ENCODE peak calls at places on chromosome 14, in nine cellular contexts. T is pancreas, P is fibroblast of the aortic adventitia, B is GM12865, S is fibroblast of lung, G is neural progenitor cell, U is A549, I is astrocyte of the spinal cord, Q is choroid plexus epithelial cell. J is an unnamed sample.

GRCh38 chr14:32472512-32473472 is 143.7 kb downstream of the AKAP6 start:
- DNase-seq in T (no peak), P (peak), B (no peak), S (peak), G (peak), U (no peak), I (peak), Q (peak), J (peak)

GRCh38 chr14:92924247-92924646 is 1.3 kb downstream of the CHGA start:
- DNase-seq in T (no peak), P (no peak), B (peak), S (no peak), G (no peak), U (no peak), I (no peak), Q (no peak), J (no peak)

GRCh38 chr14:98606041-98606640 is 665.9 kb downstream of the BCL11B start:
- DNase-seq in T (no peak), P (no peak), B (no peak), S (no peak), G (no peak), U (no peak), I (no peak), Q (no peak), J (no peak)

GRCh38 chr14:38883127-38883526 is 219.9 kb downstream of the SEC23A start:
- DNase-seq in T (no peak), P (no peak), B (no peak), S (no peak), G (no peak), U (no peak), I (no peak), Q (no peak), J (no peak)

GRCh38 chr14:74963178-74963704 is 7.8 kb upstream of the PGF start:
- DNase-seq in T (no peak), P (no peak), B (peak), S (no peak), G (no peak), U (no peak), I (no peak), Q (no peak), J (no peak)

GRCh38 chr14:100979780-100980179 is 76.3 kb upstream of the RTL1 start:
- DNase-seq in T (no peak), P (peak), B (no peak), S (peak), G (no peak), U (no peak), I (peak), Q (peak), J (peak)

GRCh38 chr14:34098045-34098984 is 147.4 kb upstream of the EGLN3 start:
- DNase-seq in T (no peak), P (peak), B (peak), S (peak), G (peak), U (peak), I (peak), Q (peak), J (no peak)

GRCh38 chr14:104293231-104293841 is 154.9 kb downstream of the KIF26A start:
- DNase-seq in T (peak), P (no peak), B (no peak), S (no peak), G (no peak), U (no peak), I (no peak), Q (no peak), J (no peak)

GRCh38 chr14:89276424-89276975 is 140.5 kb downstream of the FOXN3 start:
- DNase-seq in T (no peak), P (no peak), B (peak), S (peak), G (no peak), U (no peak), I (peak), Q (peak), J (peak)

GRCh38 chr14:53019391-53019790 is 68.5 kb upstream of the FERMT2 start:
- DNase-seq in T (no peak), P (no peak), B (no peak), S (no peak), G (no peak), U (no peak), I (peak), Q (peak), J (no peak)

GRCh38 chr14:101991336-101991735 is 27.0 kb downstream of the DYNC1H1 start:
- DNase-seq in T (no peak), P (no peak), B (peak), S (no peak), G (no peak), U (no peak), I (no peak), Q (no peak), J (no peak)

GRCh38 chr14:23219075-23219474 is 18.7 kb upstream of the RNF212B start:
- DNase-seq in T (no peak), P (no peak), B (peak), S (no peak), G (no peak), U (no peak), I (no peak), Q (no peak), J (no peak)

GRCh38 chr14:92638904-92639303 is 109.5 kb downstream of the LGMN start:
- DNase-seq in T (no peak), P (no peak), B (no peak), S (no peak), G (no peak), U (no peak), I (no peak), Q (no peak), J (no peak)

GRCh38 chr14:94816113-94816512 is 46.2 kb upstream of the GSC start:
- DNase-seq in T (no peak), P (no peak), B (no peak), S (no peak), G (peak), U (no peak), I (no peak), Q (no peak), J (no peak)

GRCh38 chr14:88005978-88006851 is 1.3 kb downstream of the GPR65 start:
- DNase-seq in T (no peak), P (no peak), B (peak), S (peak), G (no peak), U (no peak), I (no peak), Q (no peak), J (no peak)
- H3K4me3 ChIP-seq in T (no peak), P (no peak), B (peak), S (no peak), G (no peak), U (no peak), I (no peak), Q (no peak), J (no peak)

GRCh38 chr14:37565550-37565949 is 29.5 kb downstream of the FOXA1 start:
- DNase-seq in T (no peak), P (no peak), B (no peak), S (no peak), G (peak), U (no peak), I (no peak), Q (no peak), J (no peak)
- TF ChIP-seq CTCF in T (no peak), P (peak), B (no peak), S (peak), G (peak), U (peak), I (peak), Q (peak), J (peak)

DNA sequence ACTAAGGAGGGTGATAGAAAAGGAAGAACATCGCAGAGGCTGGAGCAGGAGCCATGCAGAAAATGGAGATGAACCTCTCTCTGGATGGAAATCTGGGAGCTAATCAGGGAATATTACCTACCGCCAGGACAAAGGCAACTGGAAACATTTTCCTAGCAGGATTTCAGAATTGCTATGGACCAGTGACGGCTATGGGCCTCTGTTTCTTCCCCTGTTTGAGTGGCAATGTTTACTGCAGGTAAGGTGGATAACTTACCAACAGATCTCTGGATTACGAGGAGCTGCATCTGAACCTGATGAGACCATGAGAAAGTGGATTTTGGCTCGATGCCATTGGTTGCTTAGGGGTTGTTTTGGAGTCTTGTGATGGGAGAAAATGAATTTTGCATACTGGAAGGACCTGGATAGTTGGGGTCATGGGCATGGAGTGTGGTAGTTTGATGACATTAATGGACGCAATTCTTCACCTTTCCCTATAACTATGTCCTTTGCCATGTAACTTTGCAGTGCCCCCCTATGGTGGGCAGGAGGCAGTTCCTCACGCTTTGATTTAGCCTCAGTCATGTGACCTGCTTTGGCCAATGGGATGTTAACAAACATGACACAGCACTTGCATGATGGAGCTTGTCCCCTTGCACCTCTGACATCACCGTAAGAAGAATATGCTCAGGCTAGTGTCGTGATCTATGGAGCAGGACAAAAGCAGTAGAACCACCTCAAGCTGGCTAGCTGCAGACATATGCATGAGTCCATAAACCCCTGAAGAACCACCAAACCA is 51.1 kb downstream of the CALM1 start:
- DNase-seq in T (no peak), P (no peak), B (peak), S (no peak), G (no peak), U (no peak), I (no peak), Q (no peak), J (no peak)
- H3K4me3 ChIP-seq in T (no peak), P (no peak), B (no peak), S (no peak), G (no peak), U (no peak), I (no peak), Q (no peak), J (no peak)

DNA sequence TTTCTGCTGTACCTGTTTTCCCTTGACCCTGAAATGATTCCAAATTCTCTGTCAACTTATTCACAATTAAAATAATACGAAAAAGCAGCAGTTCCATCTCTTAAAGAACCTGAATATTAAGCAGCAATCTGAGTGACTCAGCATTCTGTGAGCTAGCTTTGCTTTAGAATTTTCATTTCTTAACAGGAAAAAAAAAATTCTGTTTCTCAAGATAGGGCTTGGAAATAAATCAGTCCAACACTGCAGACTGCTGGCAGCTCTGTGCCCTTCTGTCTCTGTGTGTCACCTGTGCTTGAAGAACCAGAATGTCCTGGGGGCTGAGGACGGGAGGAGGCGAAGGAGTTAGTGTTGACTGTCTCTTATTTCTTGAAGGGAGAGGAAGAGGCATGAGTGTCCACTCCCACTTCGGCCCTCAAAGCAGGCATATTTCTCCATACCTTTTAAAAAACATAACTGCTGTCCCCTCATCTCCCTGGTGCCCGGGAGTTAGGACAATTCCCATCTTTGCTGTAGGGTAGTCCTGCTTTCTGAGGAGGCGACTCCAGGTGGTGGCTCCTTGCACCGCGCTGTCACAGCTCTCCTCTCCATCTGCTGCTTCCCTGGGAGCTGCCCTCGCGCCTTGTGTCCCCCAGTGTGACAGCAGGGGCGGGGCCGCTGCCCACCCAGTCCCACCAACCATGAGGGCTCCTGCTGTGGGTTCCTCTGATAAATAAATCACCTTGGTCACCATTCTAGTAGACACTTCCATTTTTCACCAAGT is 203.1 kb downstream of the CALM1 start:
- DNase-seq in T (no peak), P (peak), B (no peak), S (peak), G (no peak), U (no peak), I (peak), Q (peak), J (no peak)
- TF ChIP-seq CTCF in T (no peak), P (peak), B (no peak), S (no peak), G (no peak), U (no peak), I (peak), Q (peak), J (no peak)

GRCh38 chr14:48703728-48704467 is 882.3 kb downstream of the RPS29 start:
- DNase-seq in T (no peak), P (no peak), B (no peak), S (peak), G (no peak), U (no peak), I (no peak), Q (peak), J (no peak)

GRCh38 chr14:48709277-48709785 is 876.8 kb downstream of the RPS29 start:
- DNase-seq in T (no peak), P (no peak), B (no peak), S (peak), G (no peak), U (no peak), I (no peak), Q (no peak), J (no peak)

DNA sequence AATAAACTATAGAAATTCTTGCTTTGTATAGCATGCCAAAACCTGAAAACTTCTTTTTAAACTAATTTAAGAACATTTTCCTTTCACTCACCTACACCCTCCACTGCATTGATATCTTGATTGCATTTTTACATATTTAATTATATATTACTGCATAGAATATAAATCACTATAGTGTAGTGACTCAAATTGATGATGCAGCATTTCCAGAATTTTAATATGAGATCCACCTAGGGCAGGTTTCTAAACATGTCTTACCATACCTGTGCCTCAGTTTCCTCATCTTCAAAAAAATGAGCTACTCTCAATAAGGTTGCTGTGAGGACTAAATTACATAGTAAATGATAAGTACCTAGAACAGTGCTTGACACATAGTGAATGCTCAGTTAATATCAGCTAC is 881.5 kb downstream of the RPS29 start:
- DNase-seq in T (no peak), P (no peak), B (no peak), S (no peak), G (no peak), U (no peak), I (no peak), Q (no peak), J (no peak)
- H3K4me3 ChIP-seq in T (no peak), P (no peak), B (no peak), S (no peak), G (no peak), U (no peak), I (no peak), Q (no peak), J (no peak)

GRCh38 chr14:27253946-27254345 is 656.1 kb upstream of the NOVA1 start:
- DNase-seq in T (no peak), P (no peak), B (no peak), S (no peak), G (no peak), U (no peak), I (no peak), Q (no peak), J (no peak)

DNA sequence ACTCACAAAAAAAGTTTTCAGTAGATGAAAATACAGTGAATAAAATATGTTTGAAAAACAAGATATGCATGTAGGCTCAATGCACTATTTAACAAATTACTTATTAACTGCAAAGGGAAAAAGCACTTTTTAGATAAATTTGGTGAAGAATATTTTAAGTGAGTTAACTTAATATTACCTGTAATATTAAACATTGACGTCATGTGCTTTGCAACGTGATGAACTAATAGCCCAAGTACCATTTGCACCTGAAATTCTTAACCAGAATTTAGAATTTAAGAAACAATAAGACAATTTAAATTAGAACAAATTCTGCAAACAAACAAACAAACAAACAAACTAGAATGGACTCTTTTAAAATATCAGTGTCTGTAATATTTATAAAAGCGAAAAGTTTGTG is 659.0 kb upstream of the NOVA1 start:
- DNase-seq in T (no peak), P (no peak), B (no peak), S (no peak), G (no peak), U (no peak), I (no peak), Q (no peak), J (no peak)
- TF ChIP-seq CTCF in T (no peak), P (no peak), B (no peak), S (no peak), G (no peak), U (no peak), I (no peak), Q (no peak), J (no peak)

J was measured in BJ.